ENCODE peak calls at places on chromosomes 12 and 14, in four cellular contexts. J is neural crest cell, S is iPS DF 6.9, B is non-pigmented ciliary epithelial cell. W is an unnamed sample.

GRCh38 chr12:53172352-53172751 is 8.2 kb upstream of the ZNF740 start:
- DNase-seq in B (no peak), S (no peak), J (no peak), W (no peak)

GRCh38 chr14:36057452-36058142 is 118.9 kb downstream of the PTCSC3 start:
- DNase-seq in S (no peak), B (no peak), J (no peak), W (no peak)

GRCh38 chr12:4273651-4274395 is at the start of gene CCND2:
- DNase-seq in B (peak), J (peak), S (no peak), W (peak)

GRCh38 chr14:50812856-50813543 is 18.0 kb downstream of the NIN start:
- DNase-seq in S (no peak), B (no peak), J (no peak), W (no peak)

GRCh38 chr12:112971248-112971647 is 7.1 kb upstream of the OAS2 start:
- DNase-seq in B (no peak), S (no peak), J (no peak), W (no peak)

GRCh38 chr12:112716099-112717093 is 75.2 kb upstream of the RPH3A start:
- DNase-seq in B (no peak), J (peak), S (peak), W (no peak)

GRCh38 chr14:30651934-30652333 is 29.8 kb downstream of the SCFD1 start:
- DNase-seq in S (no peak), J (no peak), B (no peak), W (no peak)

GRCh38 chr12:89160716-89161123 is 191.6 kb downstream of the DUSP6 start:
- DNase-seq in B (peak), S (no peak), J (no peak), W (peak)

GRCh38 chr12:42129595-42130204 is 15.0 kb downstream of the GXYLT1 start:
- DNase-seq in B (no peak), J (no peak), S (no peak), W (no peak)

GRCh38 chr14:24258119-24258518 is 4.9 kb downstream of the TGM1 start:
- DNase-seq in S (no peak), B (no peak), J (no peak), W (no peak)

GRCh38 chr14:100732766-100733100 is 6.0 kb downstream of the DLK1 start:
- DNase-seq in B (no peak), J (no peak), S (no peak), W (no peak)

GRCh38 chr14:53925201-53925766 is 31.3 kb downstream of the BMP4 start:
- DNase-seq in B (no peak), J (no peak), S (no peak), W (no peak)

W was measured in activated CD8-positive, alpha-beta memory T cell treated with anti-CD3 and anti-CD28 coated beads, Interleukin-2, amount 50 U/mL, for 4 hours.